ENCODE peak calls at places on chromosome 4, in seven cellular contexts. K, V, T, J, E, U and C are unnamed samples.

GRCh38 chr4:147831452-147832192 is 99.7 kb downstream of the ARHGAP10 start:
- DNase-seq in E (no peak), V (peak; percentile 67), J (no peak), T (no peak), U (peak; percentile 94), K (no peak), C (no peak)

GRCh38 chr4:751676-752075 is 46.0 kb downstream of the PCGF3 start:
- DNase-seq in K (no peak), U (no peak), E (no peak), J (no peak), T (no peak), V (no peak), C (no peak)

GRCh38 chr4:93529692-93530091 is 298.9 kb upstream of the ATOH1 start:
- DNase-seq in K (no peak), J (no peak), E (no peak), T (no peak), U (no peak), V (no peak), C (no peak)

GRCh38 chr4:98929341-98930267 is 671 bp upstream of the EIF4E start:
- DNase-seq in V (peak; percentile 51), E (peak; percentile 16), T (peak; percentile 23), J (peak; percentile 67), K (peak; percentile 4), U (peak; percentile 97), C (no peak)

GRCh38 chr4:151670843-151671242 is 90.0 kb downstream of the GATB start:
- DNase-seq in U (no peak), K (no peak), E (no peak), T (no peak), J (no peak), V (no peak), C (no peak)

GRCh38 chr4:44434247-44434646 is 14.4 kb downstream of the KCTD8 start:
- DNase-seq in K (no peak), V (no peak), J (no peak), T (no peak), E (no peak), U (no peak), C (no peak)

GRCh38 chr4:140637836-140638235 is 69.1 kb upstream of the UCP1 start:
- DNase-seq in K (no peak), E (no peak), J (no peak), T (no peak), U (peak; percentile 21), V (no peak), C (peak; percentile 3)

GRCh38 chr4:157076578-157076947 is 613 bp downstream of the GLRB start:
- DNase-seq in U (no peak), T (no peak), K (no peak), V (no peak), J (no peak), E (no peak), C (peak; percentile 5)

GRCh38 chr4:151600432-151600831 is 160.4 kb downstream of the GATB start:
- DNase-seq in T (no peak), V (no peak), U (peak; percentile 28), J (no peak), K (no peak), E (no peak), C (no peak)

GRCh38 chr4:2353222-2354107 is 65.0 kb downstream of the ZFYVE28 start:
- DNase-seq in J (no peak), V (no peak), U (no peak), T (no peak), E (no peak), K (no peak), C (no peak)

GRCh38 chr4:88818650-88819470 is 121.2 kb upstream of the NAP1L5 start:
- DNase-seq in J (no peak), U (peak; percentile 41), E (no peak), T (no peak), V (peak; percentile 46), K (peak; percentile 5), C (peak; percentile 21)

GRCh38 chr4:15035152-15035551 is 32.9 kb downstream of the CPEB2 start:
- DNase-seq in V (no peak), U (no peak), E (no peak), J (no peak), T (no peak), K (no peak), C (no peak)

GRCh38 chr4:14943749-14944148 is 58.5 kb upstream of the CPEB2 start:
- DNase-seq in K (no peak), U (no peak), T (no peak), J (no peak), E (no peak), V (no peak), C (no peak)

GRCh38 chr4:151933122-151933827 is 172.5 kb upstream of the GATB start:
- DNase-seq in E (no peak), U (no peak), T (no peak), K (no peak), J (no peak), V (no peak), C (no peak)

GRCh38 chr4:182916483-182917181 is 554 bp downstream of the DCTD start:
- DNase-seq in V (peak; percentile 47), K (no peak), J (peak; percentile 16), U (peak; percentile 77), T (peak; percentile 12), E (no peak), C (peak; percentile 10)

GRCh38 chr4:139934336-139934735 is 219.6 kb downstream of the MAML3 start:
- DNase-seq in V (no peak), K (no peak), T (no peak), J (no peak), E (no peak), U (peak; percentile 31), C (no peak)

GRCh38 chr4:154526151-154526550 is 24.0 kb downstream of the PLRG1 start:
- DNase-seq in T (no peak), J (no peak), K (no peak), U (no peak), V (no peak), E (no peak), C (no peak)

GRCh38 chr4:67680568-67681222 is 20.3 kb downstream of the UBA6 start:
- DNase-seq in J (no peak), V (no peak), E (no peak), T (no peak), U (peak; percentile 56), K (no peak), C (no peak)

GRCh38 chr4:103375278-103375677 is 177.1 kb upstream of the CENPE start:
- DNase-seq in V (no peak), J (no peak), T (no peak), E (no peak), U (peak; percentile 85), K (no peak), C (no peak)

GRCh38 chr4:8295471-8295870 is 25.9 kb downstream of the HTRA3 start:
- DNase-seq in K (no peak), V (no peak), U (no peak), T (no peak), E (no peak), J (no peak), C (no peak)

GRCh38 chr4:68907230-68907629 is 44.4 kb downstream of the UGT2A3 start:
- DNase-seq in K (no peak), E (no peak), U (no peak), T (no peak), J (no peak), V (no peak), C (no peak)